ENCODE peak calls at places on chromosomes 2 and 18, in six cellular contexts. R is HCT116, C is H1, D is K562, Z is GM12878, W is HepG2. A is an unnamed sample.

GRCh38 chr2:160482673-160483072 is 10.9 kb downstream of the RBMS1 start:
- DNase-seq in R (no peak), C (no peak), D (no peak), Z (no peak), W (no peak), A (no peak)

GRCh38 chr2:139791330-139791729 is 1011.1 kb upstream of the NXPH2 start:
- DNase-seq in R (no peak), C (no peak), D (no peak), Z (no peak), W (no peak), A (no peak)

GRCh38 chr2:5692561-5693287 is 540 bp downstream of the SOX11 start:
- DNase-seq in R (no peak), C (peak; percentile 67), D (no peak), Z (no peak), W (no peak), A (peak; percentile 44)

GRCh38 chr18:9421788-9422329 is 53.5 kb upstream of the RALBP1 start:
- DNase-seq in R (no peak), C (no peak), D (peak; percentile 74), Z (no peak), W (no peak), A (no peak)

GRCh38 chr18:62324917-62325805 is at the start of gene TNFRSF11A:
- DNase-seq in R (no peak), C (peak; percentile 89), D (peak; percentile 46), Z (no peak), W (no peak), A (no peak)

GRCh38 chr2:173043466-173043865 is 32.2 kb upstream of the MAP3K20 start:
- DNase-seq in R (no peak), C (no peak), D (no peak), Z (no peak), W (no peak), A (no peak)

GRCh38 chr2:228675715-228676114 is 494.2 kb upstream of the SPHKAP start:
- DNase-seq in R (no peak), C (no peak), D (no peak), Z (no peak), W (no peak), A (no peak)

GRCh38 chr18:74284501-74285004 is 7.2 kb downstream of the CYB5A start:
- DNase-seq in R (no peak), C (no peak), D (no peak), Z (no peak), W (no peak), A (no peak)

GRCh38 chr2:105812180-105813044 is 67.7 kb downstream of the NCK2 start:
- DNase-seq in R (no peak), C (peak; percentile 46), D (peak; percentile 62), Z (no peak), W (peak; percentile 60), A (peak; percentile 93)

GRCh38 chr2:101748000-101748399 is 50.5 kb downstream of the MAP4K4 start:
- DNase-seq in R (no peak), C (no peak), D (no peak), Z (no peak), W (no peak), A (no peak)

GRCh38 chr18:3526421-3527354 is 76.7 kb downstream of the TGIF1 start:
- DNase-seq in R (no peak), C (no peak), D (peak; percentile 86), Z (peak; percentile 35), W (peak; percentile 77), A (peak; percentile 85)

GRCh38 chr2:180656455-180656847 is 324.0 kb upstream of the UBE2E3 start:
- DNase-seq in R (peak; percentile 80), C (no peak), D (no peak), Z (no peak), W (peak; percentile 20), A (peak; percentile 86)

GRCh38 chr2:80302001-80302464 is 2.5 kb downstream of the LRRTM1 start:
- DNase-seq in R (no peak), C (peak; percentile 57), D (no peak), Z (no peak), W (no peak), A (no peak)

GRCh38 chr2:189673661-189674373 is 653 bp upstream of the ANKAR start:
- DNase-seq in R (no peak), C (no peak), D (no peak), Z (no peak), W (no peak), A (no peak)

GRCh38 chr2:15169326-15170038 is 391.7 kb downstream of the NBAS start:
- DNase-seq in R (peak; percentile 23), C (no peak), D (no peak), Z (no peak), W (peak; percentile 56), A (peak; percentile 98)

GRCh38 chr18:49613141-49613641 is 51.3 kb downstream of the LIPG start:
- DNase-seq in R (no peak), C (peak; percentile 78), D (no peak), Z (no peak), W (no peak), A (no peak)

GRCh38 chr2:234495801-234496441 is 960 bp downstream of the ARL4C start:
- DNase-seq in R (no peak), C (peak; percentile 73), D (no peak), Z (no peak), W (no peak), A (peak; percentile 32)

GRCh38 chr2:153416071-153416470 is 62.5 kb downstream of the RPRM start:
- DNase-seq in R (no peak), C (no peak), D (no peak), Z (no peak), W (no peak), A (no peak)

GRCh38 chr2:45904267-45904921 is 252.9 kb downstream of the PRKCE start:
- DNase-seq in R (no peak), C (no peak), D (no peak), Z (no peak), W (no peak), A (no peak)

GRCh38 chr2:96241901-96242611 is 23.7 kb downstream of the TMEM127 start:
- DNase-seq in R (no peak), C (no peak), D (no peak), Z (peak; percentile 78), W (no peak), A (peak; percentile 86)

GRCh38 chr2:176137249-176137573 is 7.7 kb downstream of the HOXD8 start:
- DNase-seq in R (no peak), C (no peak), D (no peak), Z (no peak), W (no peak), A (no peak)

GRCh38 chr2:46929612-46930011 is 14.0 kb upstream of the MCFD2 start:
- DNase-seq in R (no peak), C (no peak), D (no peak), Z (no peak), W (no peak), A (no peak)

GRCh38 chr2:122072666-122073065 is 317.2 kb downstream of the TSN start:
- DNase-seq in R (no peak), C (no peak), D (no peak), Z (no peak), W (no peak), A (peak; percentile 45)

GRCh38 chr2:196887431-196887830 is 39.1 kb downstream of the PGAP1 start:
- DNase-seq in R (no peak), C (no peak), D (no peak), Z (no peak), W (no peak), A (no peak)

GRCh38 chr18:28529644-28530043 is 352.7 kb upstream of the CDH2 start:
- DNase-seq in R (no peak), C (no peak), D (no peak), Z (no peak), W (no peak), A (no peak)

GRCh38 chr2:66729391-66729790 is 294.5 kb downstream of the MEIS1 start:
- DNase-seq in R (no peak), C (no peak), D (no peak), Z (no peak), W (no peak), A (peak; percentile 62)

GRCh38 chr2:40760071-40760666 is 308.3 kb upstream of the SLC8A1 start:
- DNase-seq in R (peak; percentile 6), C (peak; percentile 56), D (peak; percentile 5), Z (no peak), W (peak; percentile 35), A (peak; percentile 69)

GRCh38 chr2:158879229-158879903 is 84.2 kb downstream of the DAPL1 start:
- DNase-seq in R (no peak), C (no peak), D (no peak), Z (no peak), W (no peak), A (no peak)

GRCh38 chr2:98459776-98460175 is 15.1 kb downstream of the INPP4A start:
- DNase-seq in R (no peak), C (no peak), D (no peak), Z (no peak), W (no peak), A (peak; percentile 70)

GRCh38 chr2:48131503-48132293 is 225.4 kb upstream of the FBXO11 start:
- DNase-seq in R (no peak), C (no peak), D (no peak), Z (no peak), W (no peak), A (peak; percentile 53)

GRCh38 chr2:197893403-197894177 is 89.2 kb downstream of the PLCL1 start:
- DNase-seq in R (no peak), C (no peak), D (no peak), Z (peak; percentile 44), W (no peak), A (no peak)

GRCh38 chr18:78169487-78169886 is 810.1 kb upstream of the SALL3 start:
- DNase-seq in R (no peak), C (no peak), D (no peak), Z (no peak), W (no peak), A (no peak)

GRCh38 chr2:140650825-140651224 is 1480.0 kb downstream of the LRP1B start:
- DNase-seq in R (no peak), C (no peak), D (no peak), Z (no peak), W (no peak), A (peak; percentile 44)

GRCh38 chr2:69816923-69817542 is 12.4 kb upstream of the GMCL1 start:
- DNase-seq in R (peak; percentile 85), C (peak; percentile 68), D (peak; percentile 87), Z (peak; percentile 66), W (peak; percentile 94), A (peak; percentile 89)
- TF ChIP-seq CEBPB in R (peak; percentile 37), C (no peak), D (peak; percentile 81), Z (no peak), W (no peak), A (peak; percentile 46)

GRCh38 chr2:241066171-241066892 is 35.8 kb downstream of the MTERF4 start:
- DNase-seq in R (no peak), C (no peak), D (no peak), Z (no peak), W (no peak), A (no peak)
- H3K9ac ChIP-seq in R (no peak overlapping the region), C (no peak overlapping the region), D (no peak overlapping the region), Z (no peak overlapping the region), W (no peak overlapping the region), A (no peak overlapping the region)

GRCh38 chr2:205678743-205679142 is 3.6 kb upstream of the NRP2 start:
- DNase-seq in R (no peak), C (peak; percentile 10), D (no peak), Z (no peak), W (no peak), A (no peak)
- TF ChIP-seq CEBPB in R (no peak), C (no peak), D (no peak), Z (no peak), W (no peak), A (no peak)

DNA sequence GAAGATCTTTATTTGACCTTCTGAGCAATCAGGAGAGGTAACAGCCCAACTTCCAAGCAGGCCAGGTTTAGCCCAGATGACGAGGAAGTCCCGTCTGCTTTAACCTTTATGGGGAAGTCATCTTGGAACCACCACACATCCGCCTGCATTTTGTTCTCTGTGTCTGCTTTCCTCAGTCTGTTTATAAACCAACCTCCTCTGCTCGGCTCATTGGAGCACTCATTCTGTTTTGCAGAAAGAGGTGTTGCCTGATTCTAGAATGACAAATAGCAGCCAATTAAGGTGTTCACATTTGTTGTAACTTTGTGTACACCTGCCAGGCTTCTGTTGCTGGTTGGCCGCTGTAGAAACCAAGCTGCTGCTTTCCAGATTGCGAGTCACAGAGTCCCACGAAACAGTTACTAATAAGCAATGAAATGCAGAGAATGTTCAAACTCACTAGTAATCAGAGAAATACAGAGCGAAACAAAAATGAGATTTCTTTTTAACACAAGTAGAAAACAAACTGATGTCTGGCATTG is 64.2 kb downstream of the MBP start:
- DNase-seq in R (no peak), C (no peak), D (no peak), Z (peak; percentile 39), W (no peak), A (peak; percentile 75)
- H3K9ac ChIP-seq in R (peak overlapping the region; percentile 54), C (no peak overlapping the region), D (no peak overlapping the region), Z (peak overlapping the region; percentile 56), W (no peak overlapping the region), A (peak overlapping the region; percentile 41)

A was measured in IMR-90.